ENCODE peak calls at places on chromosome 21, in ten cellular contexts. C is non-pigmented ciliary epithelial cell; T is NCI-H510A treated with DMSO at 0.1 percent for 48 hours; X is T-helper 1 cell; B is activated naive CD4-positive, alpha-beta T cell; O is HT1080; E is KG1; V is GM20000; Y is type B pancreatic cell; F is AG20443. J is an unnamed sample.

GRCh38 chr21:38741976-38742309 is 63.8 kb upstream of the ETS2 start:
- DNase-seq in C (no peak), T (no peak), X (no peak), B (no peak), O (no peak), E (no peak), V (no peak), Y (no peak), F (no peak), J (no peak)

GRCh38 chr21:42670884-42671283 is 17.5 kb downstream of the PDE9A start:
- DNase-seq in C (no peak), T (peak; percentile 19), X (no peak), B (no peak), O (no peak), E (peak; percentile 22), V (no peak), Y (no peak), F (no peak), J (peak; percentile 74)

GRCh38 chr21:40926238-40926637 is 79.3 kb upstream of the DSCAM start:
- DNase-seq in C (no peak), T (no peak), X (no peak), B (no peak), O (no peak), E (no peak), V (no peak), Y (no peak), F (no peak), J (no peak)

GRCh38 chr21:45041351-45041805 is 33.0 kb upstream of the ADARB1 start:
- DNase-seq in C (no peak), T (no peak), X (no peak), B (no peak), O (no peak), E (no peak), V (no peak), Y (no peak), F (peak; percentile 93), J (peak; percentile 50)

GRCh38 chr21:42179316-42179715 is 39.6 kb upstream of the ABCG1 start:
- DNase-seq in C (no peak), T (no peak), X (no peak), B (no peak), O (no peak), E (no peak), V (no peak), Y (no peak), F (no peak), J (no peak)

GRCh38 chr21:34906401-34906800 is 142.7 kb downstream of the RUNX1 start:
- DNase-seq in C (no peak), T (no peak), X (no peak), B (no peak), O (no peak), E (no peak), V (no peak), Y (no peak), F (no peak), J (no peak)

GRCh38 chr21:28485301-28486022 is 507.2 kb downstream of the LTN1 start:
- DNase-seq in C (peak; percentile 38), T (no peak), X (no peak), B (no peak), O (peak; percentile 4), E (no peak), V (no peak), Y (no peak), F (peak; percentile 58), J (no peak)

GRCh38 chr21:25513810-25514209 is 93.5 kb downstream of the MRPL39 start:
- DNase-seq in C (no peak), T (no peak), X (no peak), B (no peak), O (no peak), E (no peak), V (no peak), Y (no peak), F (no peak), J (no peak)

GRCh38 chr21:23016617-23017016 is 2018.4 kb downstream of the NCAM2 start:
- DNase-seq in C (no peak), T (no peak), X (no peak), B (no peak), O (peak; percentile 5), E (no peak), V (no peak), Y (no peak), F (no peak), J (no peak)

GRCh38 chr21:16075594-16076282 is 346.0 kb downstream of the USP25 start:
- DNase-seq in C (no peak), T (no peak), X (no peak), B (no peak), O (no peak), E (no peak), V (no peak), Y (no peak), F (no peak), J (no peak)

GRCh38 chr21:38920631-38921398 is 115.1 kb downstream of the ETS2 start:
- DNase-seq in C (no peak), T (no peak), X (no peak), B (no peak), O (no peak), E (no peak), V (no peak), Y (no peak), F (peak; percentile 61), J (no peak)

GRCh38 chr21:30718239-30718909 is at the start of gene KRTAP21-3:
- DNase-seq in C (peak; percentile 34), T (no peak), X (peak; percentile 84), B (no peak), O (peak; percentile 91), E (no peak), V (peak; percentile 2), Y (no peak), F (no peak), J (no peak)

GRCh38 chr21:28540514-28540913 is 452.2 kb downstream of the LTN1 start:
- DNase-seq in C (peak; percentile 10), T (no peak), X (no peak), B (no peak), O (peak; percentile 24), E (no peak), V (no peak), Y (no peak), F (no peak), J (no peak)

GRCh38 chr21:38478782-38479181 is 19.5 kb downstream of the ERG start:
- DNase-seq in C (peak; percentile 71), T (no peak), X (no peak), B (no peak), O (no peak), E (no peak), V (no peak), Y (no peak), F (no peak), J (peak; percentile 64)

GRCh38 chr21:28745131-28746055 is 247.3 kb downstream of the LTN1 start:
- DNase-seq in C (peak; percentile 77), T (peak; percentile 78), X (peak; percentile 67), B (no peak), O (peak; percentile 66), E (peak; percentile 51), V (peak; percentile 59), Y (peak; percentile 73), F (peak; percentile 64), J (peak; percentile 69)

GRCh38 chr21:34313116-34313515 is 50.7 kb upstream of the KCNE2 start:
- DNase-seq in C (no peak), T (no peak), X (no peak), B (no peak), O (peak; percentile 71), E (no peak), V (no peak), Y (no peak), F (no peak), J (no peak)

GRCh38 chr21:43209575-43210453 is 41.0 kb downstream of the CRYAA start:
- DNase-seq in C (peak; percentile 8), T (no peak), X (no peak), B (no peak), O (peak; percentile 79), E (no peak), V (no peak), Y (peak; percentile 63), F (peak; percentile 63), J (no peak)

GRCh38 chr21:46195595-46196195 is 11.4 kb upstream of the SPATC1L start:
- DNase-seq in C (no peak), T (no peak), X (no peak), B (no peak), O (no peak), E (no peak), V (no peak), Y (peak; percentile 49), F (no peak), J (no peak)

GRCh38 chr21:35257413-35257812 is 208.3 kb upstream of the RUNX1 start:
- DNase-seq in C (peak; percentile 89), T (peak; percentile 56), X (no peak), B (no peak), O (peak; percentile 87), E (no peak), V (no peak), Y (no peak), F (peak; percentile 54), J (no peak)

GRCh38 chr21:42672699-42673458 is 19.5 kb downstream of the PDE9A start:
- DNase-seq in C (peak; percentile 30), T (no peak), X (no peak), B (no peak), O (peak; percentile 67), E (no peak), V (no peak), Y (no peak), F (no peak), J (no peak)

GRCh38 chr21:37181059-37181458 is 86.1 kb downstream of the VPS26C start:
- DNase-seq in C (no peak), T (no peak), X (no peak), B (no peak), O (no peak), E (no peak), V (no peak), Y (no peak), F (no peak), J (no peak)

GRCh38 chr21:28598214-28598613 is 394.5 kb downstream of the LTN1 start:
- DNase-seq in C (no peak), T (no peak), X (no peak), B (no peak), O (no peak), E (no peak), V (no peak), Y (no peak), F (no peak), J (no peak)

GRCh38 chr21:38361324-38361723 is 104.5 kb downstream of the KCNJ15 start:
- DNase-seq in C (no peak), T (no peak), X (no peak), B (no peak), O (no peak), E (no peak), V (no peak), Y (no peak), F (no peak), J (no peak)

GRCh38 chr21:46456750-46457149 is 1.9 kb upstream of the DIP2A start:
- DNase-seq in C (no peak), T (no peak), X (no peak), B (no peak), O (no peak), E (no peak), V (no peak), Y (no peak), F (no peak), J (no peak)

GRCh38 chr21:34593423-34593822 is 21.5 kb downstream of the RCAN1 start:
- DNase-seq in C (no peak), T (peak; percentile 97), X (no peak), B (no peak), O (no peak), E (no peak), V (no peak), Y (no peak), F (no peak), J (no peak)

GRCh38 chr21:35217504-35218060 is 168.5 kb upstream of the RUNX1 start:
- DNase-seq in C (no peak), T (peak; percentile 77), X (peak; percentile 36), B (no peak), O (peak; percentile 94), E (no peak), V (no peak), Y (no peak), F (peak; percentile 75), J (no peak)

GRCh38 chr21:27448960-27449359 is 482.1 kb upstream of the ADAMTS5 start:
- DNase-seq in C (no peak), T (no peak), X (no peak), B (no peak), O (no peak), E (no peak), V (no peak), Y (no peak), F (no peak), J (no peak)

GRCh38 chr21:45262616-45263015 is 25.1 kb downstream of the POFUT2 start:
- DNase-seq in C (no peak), T (no peak), X (no peak), B (no peak), O (no peak), E (no peak), V (no peak), Y (no peak), F (no peak), J (no peak)

J was measured in GF-D8.